ENCODE peak calls at places on chromosomes 6 and 20, in six cellular contexts. One of them, this sample, is unnamed.

GRCh38 chr20:18019068-18019467 is 38.6 kb downstream of the OVOL2 start:
- DNase-seq in fibroblast of mammary gland: peak; percentile 32
- DNase-seq in suprapubic skin: no peak
- DNase-seq in lower leg skin: no peak
- DNase-seq in thoracic aorta: no peak
- DNase-seq in brain microvascular endothelial cell: peak; percentile 4
- DNase-seq in this sample: no peak

GRCh38 chr20:33515569-33516216 is 25.8 kb downstream of the CBFA2T2 start:
- DNase-seq in fibroblast of mammary gland: no peak
- DNase-seq in suprapubic skin: no peak
- DNase-seq in lower leg skin: no peak
- DNase-seq in thoracic aorta: no peak
- DNase-seq in brain microvascular endothelial cell: no peak
- DNase-seq in this sample: no peak

GRCh38 chr20:10671850-10672578 is 1.8 kb downstream of the JAG1 start:
- DNase-seq in fibroblast of mammary gland: peak; percentile 67
- DNase-seq in suprapubic skin: peak; percentile 86
- DNase-seq in lower leg skin: peak; percentile 96
- DNase-seq in thoracic aorta: no peak
- DNase-seq in brain microvascular endothelial cell: no peak
- DNase-seq in this sample: no peak

GRCh38 chr6:134258849-134259306 is 59.0 kb downstream of the SGK1 start:
- DNase-seq in fibroblast of mammary gland: no peak
- DNase-seq in suprapubic skin: no peak
- DNase-seq in lower leg skin: no peak
- DNase-seq in thoracic aorta: no peak
- DNase-seq in brain microvascular endothelial cell: no peak
- DNase-seq in this sample: no peak

GRCh38 chr6:63263456-63263855 is 52.2 kb downstream of the FKBP1C start:
- DNase-seq in fibroblast of mammary gland: no peak
- DNase-seq in suprapubic skin: no peak
- DNase-seq in lower leg skin: no peak
- DNase-seq in thoracic aorta: no peak
- DNase-seq in brain microvascular endothelial cell: no peak
- DNase-seq in this sample: no peak

GRCh38 chr6:148932731-148933130 is 185.9 kb downstream of the UST start:
- DNase-seq in fibroblast of mammary gland: no peak
- DNase-seq in suprapubic skin: no peak
- DNase-seq in lower leg skin: no peak
- DNase-seq in thoracic aorta: no peak
- DNase-seq in brain microvascular endothelial cell: peak; percentile 58
- DNase-seq in this sample: no peak

GRCh38 chr6:22147983-22148797 is 148.6 kb downstream of the PRL start:
- DNase-seq in fibroblast of mammary gland: peak; percentile 62
- DNase-seq in suprapubic skin: no peak
- DNase-seq in lower leg skin: no peak
- DNase-seq in thoracic aorta: no peak
- DNase-seq in brain microvascular endothelial cell: peak; percentile 90
- DNase-seq in this sample: no peak

GRCh38 chr6:134853111-134854055 is 96.5 kb downstream of the ALDH8A1 start:
- DNase-seq in fibroblast of mammary gland: peak; percentile 76
- DNase-seq in suprapubic skin: no peak
- DNase-seq in lower leg skin: no peak
- DNase-seq in thoracic aorta: no peak
- DNase-seq in brain microvascular endothelial cell: peak; percentile 27
- DNase-seq in this sample: no peak

GRCh38 chr6:141653590-141653989 is 479.1 kb upstream of the GJE1 start:
- DNase-seq in fibroblast of mammary gland: peak; percentile 2
- DNase-seq in suprapubic skin: no peak
- DNase-seq in lower leg skin: no peak
- DNase-seq in thoracic aorta: no peak
- DNase-seq in brain microvascular endothelial cell: no peak
- DNase-seq in this sample: no peak

GRCh38 chr6:145705561-145705960 is 29.8 kb downstream of the EPM2A start:
- DNase-seq in fibroblast of mammary gland: peak; percentile 78
- DNase-seq in suprapubic skin: no peak
- DNase-seq in lower leg skin: no peak
- DNase-seq in thoracic aorta: no peak
- DNase-seq in brain microvascular endothelial cell: peak; percentile 59
- DNase-seq in this sample: no peak

GRCh38 chr6:111989743-111990142 is 64.2 kb upstream of the CCN6 start:
- DNase-seq in fibroblast of mammary gland: no peak
- DNase-seq in suprapubic skin: no peak
- DNase-seq in lower leg skin: no peak
- DNase-seq in thoracic aorta: no peak
- DNase-seq in brain microvascular endothelial cell: no peak
- DNase-seq in this sample: no peak

GRCh38 chr6:22320750-22321149 is 23.9 kb upstream of the PRL start:
- DNase-seq in fibroblast of mammary gland: peak; percentile 89
- DNase-seq in suprapubic skin: no peak
- DNase-seq in lower leg skin: no peak
- DNase-seq in thoracic aorta: no peak
- DNase-seq in brain microvascular endothelial cell: peak; percentile 88
- DNase-seq in this sample: no peak

GRCh38 chr6:139187489-139187888 is 52.6 kb downstream of the HECA start:
- DNase-seq in fibroblast of mammary gland: no peak
- DNase-seq in suprapubic skin: no peak
- DNase-seq in lower leg skin: no peak
- DNase-seq in thoracic aorta: no peak
- DNase-seq in brain microvascular endothelial cell: no peak
- DNase-seq in this sample: no peak

GRCh38 chr20:6769953-6770831 is 2.7 kb downstream of the BMP2 start:
- DNase-seq in fibroblast of mammary gland: no peak
- DNase-seq in suprapubic skin: peak; percentile 74
- DNase-seq in lower leg skin: peak; percentile 92
- DNase-seq in thoracic aorta: no peak
- DNase-seq in brain microvascular endothelial cell: peak; percentile 14
- DNase-seq in this sample: peak; percentile 70

GRCh38 chr6:16929814-16930213 is 168.6 kb upstream of the ATXN1 start:
- DNase-seq in fibroblast of mammary gland: peak; percentile 98
- DNase-seq in suprapubic skin: no peak
- DNase-seq in lower leg skin: no peak
- DNase-seq in thoracic aorta: no peak
- DNase-seq in brain microvascular endothelial cell: peak; percentile 53
- DNase-seq in this sample: no peak

GRCh38 chr20:32153156-32153665 is 43.7 kb downstream of the TM9SF4 start:
- DNase-seq in fibroblast of mammary gland: no peak
- DNase-seq in suprapubic skin: no peak
- DNase-seq in lower leg skin: no peak
- DNase-seq in thoracic aorta: no peak
- DNase-seq in brain microvascular endothelial cell: no peak
- DNase-seq in this sample: no peak

GRCh38 chr6:19838442-19839236 is 1.5 kb downstream of the ID4 start:
- DNase-seq in fibroblast of mammary gland: no peak
- DNase-seq in suprapubic skin: peak; percentile 71
- DNase-seq in lower leg skin: peak; percentile 86
- DNase-seq in thoracic aorta: no peak
- DNase-seq in brain microvascular endothelial cell: no peak
- DNase-seq in this sample: peak; percentile 77

GRCh38 chr6:82251942-82252341 is 4.4 kb upstream of the IBTK start:
- DNase-seq in fibroblast of mammary gland: peak; percentile 62
- DNase-seq in suprapubic skin: no peak
- DNase-seq in lower leg skin: no peak
- DNase-seq in thoracic aorta: no peak
- DNase-seq in brain microvascular endothelial cell: peak; percentile 39
- DNase-seq in this sample: no peak

GRCh38 chr6:82924799-82925535 is 140.7 kb downstream of the UBE3D start:
- DNase-seq in fibroblast of mammary gland: peak; percentile 71
- DNase-seq in suprapubic skin: no peak
- DNase-seq in lower leg skin: no peak
- DNase-seq in thoracic aorta: no peak
- DNase-seq in brain microvascular endothelial cell: no peak
- DNase-seq in this sample: no peak

GRCh38 chr20:37543828-37544227 is 16.2 kb upstream of the BLCAP start:
- DNase-seq in fibroblast of mammary gland: peak; percentile 45
- DNase-seq in suprapubic skin: no peak
- DNase-seq in lower leg skin: no peak
- DNase-seq in thoracic aorta: no peak
- DNase-seq in brain microvascular endothelial cell: peak; percentile 41
- DNase-seq in this sample: peak; percentile 18

GRCh38 chr6:119348308-119349040 is 1.1 kb downstream of the MAN1A1 start:
- DNase-seq in fibroblast of mammary gland: no peak
- DNase-seq in suprapubic skin: peak; percentile 70
- DNase-seq in lower leg skin: peak; percentile 86
- DNase-seq in thoracic aorta: no peak
- DNase-seq in brain microvascular endothelial cell: no peak
- DNase-seq in this sample: peak; percentile 75

GRCh38 chr20:36825374-36826104 is 50.4 kb upstream of the TLDC2 start:
- DNase-seq in fibroblast of mammary gland: no peak
- DNase-seq in suprapubic skin: no peak
- DNase-seq in lower leg skin: no peak
- DNase-seq in thoracic aorta: no peak
- DNase-seq in brain microvascular endothelial cell: no peak
- DNase-seq in this sample: no peak

GRCh38 chr6:121748376-121748775 is 312.9 kb downstream of the GJA1 start:
- DNase-seq in fibroblast of mammary gland: peak; percentile 87
- DNase-seq in suprapubic skin: no peak
- DNase-seq in lower leg skin: no peak
- DNase-seq in thoracic aorta: no peak
- DNase-seq in brain microvascular endothelial cell: no peak
- DNase-seq in this sample: no peak

GRCh38 chr20:62064788-62065668 is 653 bp downstream of the TAF4 start:
- DNase-seq in fibroblast of mammary gland: no peak
- DNase-seq in suprapubic skin: peak; percentile 64
- DNase-seq in lower leg skin: no peak
- DNase-seq in thoracic aorta: no peak
- DNase-seq in brain microvascular endothelial cell: no peak
- DNase-seq in this sample: no peak

GRCh38 chr6:113994934-113995342 is 24.0 kb upstream of the HDAC2 start:
- DNase-seq in fibroblast of mammary gland: peak; percentile 90
- DNase-seq in suprapubic skin: no peak
- DNase-seq in lower leg skin: no peak
- DNase-seq in thoracic aorta: no peak
- DNase-seq in brain microvascular endothelial cell: peak; percentile 96
- DNase-seq in this sample: no peak

GRCh38 chr6:126153661-126154060 is 167.3 kb downstream of the TRMT11 start:
- DNase-seq in fibroblast of mammary gland: peak; percentile 53
- DNase-seq in suprapubic skin: no peak
- DNase-seq in lower leg skin: no peak
- DNase-seq in thoracic aorta: no peak
- DNase-seq in brain microvascular endothelial cell: peak; percentile 49
- DNase-seq in this sample: no peak

GRCh38 chr20:5270608-5271007 is 46.1 kb downstream of the PROKR2 start:
- DNase-seq in fibroblast of mammary gland: no peak
- DNase-seq in suprapubic skin: no peak
- DNase-seq in lower leg skin: no peak
- DNase-seq in thoracic aorta: no peak
- DNase-seq in brain microvascular endothelial cell: no peak
- DNase-seq in this sample: no peak

GRCh38 chr20:9444921-9445320 is 69.5 kb upstream of the LAMP5 start:
- DNase-seq in fibroblast of mammary gland: no peak
- DNase-seq in suprapubic skin: no peak
- DNase-seq in lower leg skin: no peak
- DNase-seq in thoracic aorta: no peak
- DNase-seq in brain microvascular endothelial cell: no peak
- DNase-seq in this sample: no peak

GRCh38 chr20:2658414-2659354 is 5.3 kb downstream of the IDH3B start:
- DNase-seq in fibroblast of mammary gland: peak; percentile 15
- DNase-seq in suprapubic skin: no peak
- DNase-seq in lower leg skin: no peak
- DNase-seq in thoracic aorta: no peak
- DNase-seq in brain microvascular endothelial cell: no peak
- DNase-seq in this sample: no peak

GRCh38 chr6:168309997-168310396 is 9.6 kb downstream of the DACT2 start:
- DNase-seq in fibroblast of mammary gland: no peak
- DNase-seq in suprapubic skin: no peak
- DNase-seq in lower leg skin: no peak
- DNase-seq in thoracic aorta: no peak
- DNase-seq in brain microvascular endothelial cell: no peak
- DNase-seq in this sample: no peak

GRCh38 chr20:23684261-23684660 is 4.6 kb downstream of the CST4 start:
- DNase-seq in fibroblast of mammary gland: no peak
- DNase-seq in suprapubic skin: no peak
- DNase-seq in lower leg skin: no peak
- DNase-seq in thoracic aorta: no peak
- DNase-seq in brain microvascular endothelial cell: no peak
- DNase-seq in this sample: no peak

GRCh38 chr6:13349811-13350506 is 21.6 kb upstream of the TBC1D7 start:
- DNase-seq in fibroblast of mammary gland: no peak
- DNase-seq in suprapubic skin: no peak
- DNase-seq in lower leg skin: peak; percentile 18
- DNase-seq in thoracic aorta: no peak
- DNase-seq in brain microvascular endothelial cell: no peak
- DNase-seq in this sample: no peak
- TF ChIP-seq CTCF in fibroblast of mammary gland: no peak
- TF ChIP-seq CTCF in suprapubic skin: no peak
- TF ChIP-seq CTCF in lower leg skin: no peak
- TF ChIP-seq CTCF in thoracic aorta: no peak
- TF ChIP-seq CTCF in brain microvascular endothelial cell: no peak
- TF ChIP-seq CTCF in this sample: no peak

GRCh38 chr6:158999669-159000403 is at the start of gene RSPH3:
- DNase-seq in fibroblast of mammary gland: peak; percentile 85
- DNase-seq in suprapubic skin: peak; percentile 94
- DNase-seq in lower leg skin: peak; percentile 98
- DNase-seq in thoracic aorta: peak; percentile 73
- DNase-seq in brain microvascular endothelial cell: peak; percentile 91
- DNase-seq in this sample: peak; percentile 96
- TF ChIP-seq CTCF in fibroblast of mammary gland: no peak
- TF ChIP-seq CTCF in suprapubic skin: peak; percentile 20
- TF ChIP-seq CTCF in lower leg skin: no peak
- TF ChIP-seq CTCF in thoracic aorta: peak; percentile 8
- TF ChIP-seq CTCF in brain microvascular endothelial cell: peak; percentile 15
- TF ChIP-seq CTCF in this sample: peak; percentile 17

GRCh38 chr6:55277628-55278003 is 49.7 kb upstream of the GFRAL start:
- DNase-seq in fibroblast of mammary gland: no peak
- DNase-seq in suprapubic skin: no peak
- DNase-seq in lower leg skin: no peak
- DNase-seq in thoracic aorta: no peak
- DNase-seq in brain microvascular endothelial cell: no peak
- DNase-seq in this sample: no peak

GRCh38 chr6:55286824-55287223 is 40.4 kb upstream of the GFRAL start:
- DNase-seq in fibroblast of mammary gland: no peak
- DNase-seq in suprapubic skin: no peak
- DNase-seq in lower leg skin: no peak
- DNase-seq in thoracic aorta: no peak
- DNase-seq in brain microvascular endothelial cell: no peak
- DNase-seq in this sample: no peak

GRCh38 chr6:55282145-55282544 is 45.1 kb upstream of the GFRAL start:
- DNase-seq in fibroblast of mammary gland: no peak
- DNase-seq in suprapubic skin: no peak
- DNase-seq in lower leg skin: no peak
- DNase-seq in thoracic aorta: no peak
- DNase-seq in brain microvascular endothelial cell: no peak
- DNase-seq in this sample: no peak

GRCh38 chr6:55276745-55277627 is 50.3 kb upstream of the GFRAL start:
- DNase-seq in fibroblast of mammary gland: peak; percentile 74
- DNase-seq in suprapubic skin: no peak
- DNase-seq in lower leg skin: no peak
- DNase-seq in thoracic aorta: no peak
- DNase-seq in brain microvascular endothelial cell: peak; percentile 27
- DNase-seq in this sample: no peak

GRCh38 chr6:55281215-55281614 is 46.1 kb upstream of the GFRAL start:
- DNase-seq in fibroblast of mammary gland: no peak
- DNase-seq in suprapubic skin: no peak
- DNase-seq in lower leg skin: no peak
- DNase-seq in thoracic aorta: no peak
- DNase-seq in brain microvascular endothelial cell: no peak
- DNase-seq in this sample: no peak
- TF ChIP-seq CTCF in fibroblast of mammary gland: no peak
- TF ChIP-seq CTCF in suprapubic skin: no peak
- TF ChIP-seq CTCF in lower leg skin: no peak
- TF ChIP-seq CTCF in thoracic aorta: no peak
- TF ChIP-seq CTCF in brain microvascular endothelial cell: no peak
- TF ChIP-seq CTCF in this sample: no peak

GRCh38 chr20:48760403-48760889 is 67.4 kb downstream of the PREX1 start:
- DNase-seq in fibroblast of mammary gland: peak; percentile 31
- DNase-seq in suprapubic skin: no peak
- DNase-seq in lower leg skin: no peak
- DNase-seq in thoracic aorta: no peak
- DNase-seq in brain microvascular endothelial cell: peak; percentile 35
- DNase-seq in this sample: no peak
- TF ChIP-seq CTCF in fibroblast of mammary gland: no peak
- TF ChIP-seq CTCF in suprapubic skin: no peak
- TF ChIP-seq CTCF in lower leg skin: no peak
- TF ChIP-seq CTCF in thoracic aorta: no peak
- TF ChIP-seq CTCF in brain microvascular endothelial cell: no peak
- TF ChIP-seq CTCF in this sample: no peak